ENCODE peak calls at places on chromosomes 7 and 10, in five cellular contexts. E is tibial artery, H is AG10803, T is A549, M is HFFc6. I is an unnamed sample.

GRCh38 chr10:9562001-9562505 is 1455.6 kb upstream of the CELF2 start:
- DNase-seq in H (no peak), T (no peak), M (no peak), E (no peak), I (no peak)

GRCh38 chr7:16083931-16084330 is 337.4 kb downstream of the CRPPA start:
- DNase-seq in H (no peak), E (no peak), M (no peak), T (peak), I (no peak)

GRCh38 chr10:132187421-132188138 is 832 bp downstream of the DPYSL4 start:
- DNase-seq in M (no peak), E (no peak), T (no peak), H (no peak), I (no peak)

GRCh38 chr7:22718200-22718711 is 8.7 kb upstream of the IL6 start:
- DNase-seq in E (no peak), T (peak), M (peak), H (peak), I (no peak)

GRCh38 chr7:30470783-30471182 is 7.8 kb downstream of the NOD1 start:
- DNase-seq in M (peak), H (peak), E (peak), T (peak), I (no peak)

GRCh38 chr7:4633012-4633411 is 49.1 kb upstream of the FOXK1 start:
- DNase-seq in E (no peak), M (no peak), T (peak), H (peak), I (no peak)

GRCh38 chr7:137096607-137097006 is 228.2 kb downstream of the CHRM2 start:
- DNase-seq in H (peak), E (no peak), T (no peak), M (no peak), I (no peak)

GRCh38 chr7:134587736-134588135 is 38.8 kb downstream of the AKR1B15 start:
- DNase-seq in H (no peak), M (no peak), E (no peak), T (no peak), I (no peak)

GRCh38 chr10:42623929-42624328 is 14.4 kb downstream of the ZNF33B start:
- DNase-seq in H (no peak), T (no peak), M (no peak), E (no peak), I (no peak)

GRCh38 chr10:86956841-86957448 is 470 bp downstream of the MMRN2 start:
- DNase-seq in E (no peak), H (no peak), T (no peak), M (no peak), I (no peak)

GRCh38 chr10:53699231-53699630 is 926.6 kb upstream of the MBL2 start:
- DNase-seq in M (no peak), T (no peak), H (no peak), E (no peak), I (no peak)

GRCh38 chr7:153090209-153090608 is 330.7 kb downstream of the ACTR3B start:
- DNase-seq in E (no peak), H (no peak), M (no peak), T (no peak), I (no peak)

DNA sequence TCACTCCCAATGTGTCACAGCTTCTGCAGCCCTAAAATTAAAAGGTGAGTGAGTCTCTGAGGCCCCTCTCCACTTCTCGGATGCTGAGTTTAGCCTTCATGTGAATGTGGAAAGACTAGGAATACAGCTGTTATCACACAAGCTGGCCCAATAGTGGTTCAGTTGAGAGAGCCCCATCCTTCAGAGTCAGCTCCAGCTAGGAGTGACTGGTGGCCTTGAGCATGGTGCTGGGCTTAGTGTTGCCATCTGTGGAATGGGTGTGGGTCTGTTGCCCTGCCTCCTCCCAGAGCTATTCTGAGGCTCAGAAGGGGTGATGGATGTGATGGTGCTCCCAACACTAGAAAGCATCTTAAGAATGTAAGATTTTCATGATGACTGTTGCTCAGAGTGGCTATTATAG is 55.8 kb downstream of the FIGNL1 start:
- DNase-seq in T (no peak), H (no peak), E (no peak), M (no peak), I (no peak)
- TF ChIP-seq CTCF in T (no peak), H (no peak), E (no peak), M (no peak), I (no peak)

GRCh38 chr10:25682203-25682950 is 251.7 kb upstream of the MYO3A start:
- DNase-seq in E (no peak), T (peak), H (peak), M (no peak), I (no peak)
- TF ChIP-seq CTCF in E (no peak), T (peak), H (peak), M (peak), I (no peak)

DNA sequence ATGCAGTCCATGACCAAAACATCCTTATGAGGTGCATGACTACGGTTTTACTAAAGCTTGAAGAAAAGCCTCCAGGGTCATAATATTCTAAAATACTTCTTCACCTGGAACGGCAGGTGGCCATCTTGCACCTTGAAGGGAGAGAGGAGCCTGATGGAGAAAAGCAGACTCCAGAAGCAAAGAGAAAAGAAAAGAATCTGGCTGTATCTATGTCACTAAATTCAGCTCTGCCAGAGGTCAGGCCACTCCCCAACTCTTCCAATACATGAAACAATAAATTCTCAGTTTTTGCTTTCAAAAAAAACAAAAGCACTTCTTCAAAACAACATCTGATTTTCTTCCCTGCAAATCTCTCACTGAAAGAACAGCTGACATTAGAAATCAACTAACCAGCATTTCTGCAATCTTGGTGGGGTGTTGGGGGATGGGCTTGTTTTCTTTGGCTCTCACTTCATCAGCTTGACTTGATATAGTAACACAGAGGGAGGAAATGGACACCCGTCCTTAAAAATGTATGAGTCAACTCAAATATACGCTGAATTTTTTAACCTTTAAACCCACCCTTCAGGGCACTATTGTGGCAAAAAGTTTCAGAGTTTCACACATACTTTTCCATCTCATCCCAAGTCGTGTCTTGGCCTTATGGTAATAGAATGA is 21.6 kb downstream of the HIBADH start:
- DNase-seq in H (peak), E (no peak), T (peak), M (peak), I (no peak)
- TF ChIP-seq CTCF in H (no peak), E (no peak), T (no peak), M (no peak), I (no peak)

GRCh38 chr10:33183658-33184057 is 150.8 kb downstream of the NRP1 start:
- DNase-seq in M (peak), T (no peak), H (peak), E (no peak), I (no peak)
- TF ChIP-seq CTCF in M (no peak), T (no peak), H (no peak), E (no peak), I (no peak)